ENCODE peak calls at places on chromosomes 6 and 20, in nine cellular contexts. K is AG04450, E is K562, N is breast epithelium, U is right atrium auricular region, B is neural progenitor cell, Y is thoracic aorta, V is gastrocnemius medialis, F is dorsolateral prefrontal cortex. P is an unnamed sample.

GRCh38 chr20:11067359-11067758 is 393.6 kb upstream of the JAG1 start:
- DNase-seq in K (no peak), E (no peak), N (no peak), U (no peak), B (no peak), Y (no peak), V (no peak), F (no peak), P (no peak)

GRCh38 chr20:37527638-37528441 is at the start of gene BLCAP:
- DNase-seq in K (peak; percentile 64), E (peak; percentile 97), N (peak; percentile 87), U (peak; percentile 94), B (peak; percentile 96), Y (peak; percentile 73), V (peak; percentile 85), F (peak; percentile 86), P (peak; percentile 80)

GRCh38 chr6:155419161-155419560 is 36.5 kb downstream of the NOX3 start:
- DNase-seq in K (no peak), E (no peak), N (no peak), U (no peak), B (no peak), Y (no peak), V (no peak), F (no peak), P (no peak)

GRCh38 chr6:100217225-100217624 is 223.2 kb upstream of the MCHR2 start:
- DNase-seq in K (peak; percentile 39), E (no peak), N (no peak), U (no peak), B (no peak), Y (no peak), V (no peak), F (no peak), P (no peak)

GRCh38 chr20:48100483-48100882 is 315.2 kb upstream of the SULF2 start:
- DNase-seq in K (no peak), E (no peak), N (no peak), U (no peak), B (no peak), Y (no peak), V (no peak), F (no peak), P (no peak)

GRCh38 chr6:122872311-122872710 is 83.3 kb downstream of the SMPDL3A start:
- DNase-seq in K (no peak), E (no peak), N (no peak), U (no peak), B (no peak), Y (no peak), V (no peak), F (no peak), P (no peak)

GRCh38 chr6:101083533-101084172 is 202.5 kb upstream of the ASCC3 start:
- DNase-seq in K (no peak), E (no peak), N (no peak), U (no peak), B (peak; percentile 3), Y (no peak), V (no peak), F (no peak), P (no peak)

GRCh38 chr6:33215761-33216649 is 7.7 kb downstream of the RING1 start:
- DNase-seq in K (no peak), E (peak; percentile 16), N (no peak), U (no peak), B (no peak), Y (no peak), V (no peak), F (no peak), P (no peak)

GRCh38 chr6:17907467-17908229 is 79.8 kb downstream of the KIF13A start:
- DNase-seq in K (peak; percentile 95), E (peak; percentile 69), N (no peak), U (peak; percentile 91), B (no peak), Y (peak; percentile 78), V (peak; percentile 94), F (no peak), P (peak; percentile 4)

DNA sequence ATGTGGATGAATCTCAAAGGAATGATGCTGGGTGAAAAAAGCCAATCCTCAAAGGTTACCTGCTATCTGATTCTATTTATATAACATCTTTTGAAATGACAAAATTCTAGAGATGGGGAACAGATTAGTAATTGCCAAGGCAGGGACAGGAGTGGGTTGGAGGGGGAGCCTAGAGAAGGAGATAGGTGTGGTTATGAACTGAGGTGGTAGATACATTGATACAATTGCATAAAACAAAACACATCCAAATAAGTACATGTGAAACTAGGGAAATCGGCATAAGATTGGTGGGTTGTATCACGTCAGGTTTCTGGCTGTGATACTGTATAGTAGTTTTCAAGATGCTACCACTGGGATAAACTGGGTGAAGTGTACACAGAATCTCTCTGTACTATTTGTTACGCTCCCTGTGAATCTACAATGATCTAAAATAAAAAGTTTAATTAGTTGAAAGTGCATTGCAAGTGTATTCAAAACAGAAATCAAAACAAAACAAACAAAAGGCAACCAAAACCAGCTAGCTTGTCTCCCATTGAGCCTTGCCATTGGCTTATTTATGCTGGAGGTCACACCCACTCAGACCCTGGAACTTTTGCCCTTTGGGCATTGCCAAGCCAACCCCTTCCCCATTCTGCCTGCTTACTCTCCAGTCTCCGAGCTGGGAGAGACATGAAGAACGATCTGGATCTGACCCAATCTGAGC is 27.8 kb downstream of the PPP1R16B start:
- DNase-seq in K (no peak), E (no peak), N (no peak), U (no peak), B (no peak), Y (no peak), V (no peak), F (no peak), P (no peak)
- H3K27ac ChIP-seq in K (no peak overlapping the region), E (no peak overlapping the region), N (no peak overlapping the region), U (no peak overlapping the region), B (no peak overlapping the region), Y (no peak overlapping the region), V (no peak overlapping the region), F (peak overlapping the region; percentile 28), P (peak overlapping the region; percentile 52)

GRCh38 chr6:35318200-35318844 is 20.7 kb downstream of the DEF6 start:
- DNase-seq in K (peak; percentile 27), E (peak; percentile 73), N (no peak), U (peak; percentile 69), B (peak; percentile 97), Y (no peak), V (peak; percentile 56), F (peak; percentile 91), P (peak; percentile 89)
- H3K27ac ChIP-seq in K (peak overlapping the region; percentile 31), E (no peak overlapping the region), N (no peak overlapping the region), U (peak overlapping the region; percentile 49), B (no peak overlapping the region), Y (peak overlapping the region; percentile 27), V (peak overlapping the region; percentile 58), F (peak overlapping the region; percentile 65), P (no peak overlapping the region)

GRCh38 chr6:8085053-8085511 is 17.3 kb downstream of the EEF1E1 start:
- DNase-seq in K (peak; percentile 79), E (no peak), N (no peak), U (no peak), B (no peak), Y (no peak), V (no peak), F (no peak), P (no peak)
- H3K27ac ChIP-seq in K (peak overlapping the region; percentile 53), E (peak overlapping the region; percentile 47), N (no peak overlapping the region), U (no peak overlapping the region), B (no peak overlapping the region), Y (peak overlapping the region; percentile 79), V (peak overlapping the region; percentile 40), F (no peak overlapping the region), P (no peak overlapping the region)

DNA sequence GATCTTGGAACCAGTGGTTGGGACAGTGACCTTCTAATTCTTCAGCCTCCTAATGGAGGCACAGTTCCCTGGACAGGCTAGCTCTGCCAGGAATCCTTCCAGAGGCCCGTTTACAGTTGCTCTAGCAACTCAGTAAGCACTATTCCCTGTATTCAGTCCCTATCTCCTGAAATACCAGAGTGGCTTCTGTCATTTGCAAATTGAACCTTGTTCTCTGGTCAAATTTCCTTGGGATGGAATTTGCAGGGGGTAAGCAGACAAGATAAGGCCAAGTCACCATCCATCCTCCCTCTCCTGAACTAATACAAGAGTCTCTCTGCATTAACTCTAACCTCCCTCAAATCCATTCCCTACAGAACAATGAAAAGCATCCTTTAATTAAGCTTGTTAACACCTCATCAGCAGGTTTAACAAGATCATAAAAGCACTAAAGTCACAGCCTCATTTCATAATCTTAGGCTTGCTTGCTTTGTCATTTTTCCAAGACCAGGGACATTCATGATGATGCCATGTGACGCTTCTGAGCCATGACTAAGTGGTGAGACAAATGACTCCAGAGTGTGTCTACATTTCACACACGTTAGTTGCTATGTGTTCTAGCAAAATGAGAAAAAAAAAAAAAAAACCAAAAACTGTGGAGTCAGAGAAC is 37.1 kb downstream of the SLC22A23 start:
- DNase-seq in K (no peak), E (no peak), N (no peak), U (no peak), B (no peak), Y (no peak), V (peak; percentile 50), F (no peak), P (no peak)
- H3K27ac ChIP-seq in K (no peak overlapping the region), E (no peak overlapping the region), N (no peak overlapping the region), U (no peak overlapping the region), B (no peak overlapping the region), Y (no peak overlapping the region), V (peak overlapping the region; percentile 45), F (no peak overlapping the region), P (no peak overlapping the region)